ENCODE peak calls at places on chromosomes 11 and 22, in five cellular contexts. Z, S, U, F and B are unnamed samples.

GRCh38 chr11:130861283-130861682 is 55.0 kb downstream of the SNX19 start:
- DNase-seq in Z (no peak), F (no peak), S (no peak), U (no peak), B (no peak)

GRCh38 chr11:125274309-125274708 is 109.8 kb downstream of the PKNOX2 start:
- DNase-seq in Z (no peak), U (no peak), S (no peak), F (no peak), B (no peak)

GRCh38 chr11:76781046-76781801 is 1.9 kb upstream of the TSKU start:
- DNase-seq in F (no peak), S (no peak), Z (no peak), U (no peak), B (no peak)

GRCh38 chr22:19738664-19739447 is 15.5 kb downstream of the GP1BB start:
- DNase-seq in U (no peak), Z (no peak), F (no peak), S (no peak), B (peak; percentile 44)

GRCh38 chr11:86524603-86525352 is 147.6 kb downstream of the ME3 start:
- DNase-seq in F (peak; percentile 71), S (no peak), U (no peak), Z (no peak), B (no peak)

GRCh38 chr22:29307658-29308147 is 1.3 kb downstream of the GAS2L1 start:
- DNase-seq in S (no peak), F (no peak), U (no peak), Z (no peak), B (no peak)

GRCh38 chr11:102157219-102157618 is 47.0 kb downstream of the YAP1 start:
- DNase-seq in S (no peak), F (no peak), Z (no peak), U (no peak), B (no peak)

GRCh38 chr22:28438183-28438778 is 241.4 kb downstream of the TTC28 start:
- DNase-seq in U (no peak), F (no peak), S (no peak), Z (no peak), B (no peak)

GRCh38 chr11:1225386-1226225 is 2.7 kb downstream of the MUC5B start:
- DNase-seq in F (no peak), Z (peak; percentile 31), S (no peak), U (no peak), B (peak; percentile 6)

GRCh38 chr11:129608711-129609110 is 206.9 kb upstream of the TMEM45B start:
- DNase-seq in U (no peak), F (peak; percentile 75), Z (no peak), S (no peak), B (no peak)

GRCh38 chr11:66852466-66853241 is 4.2 kb upstream of the LRFN4 start:
- DNase-seq in F (no peak), U (no peak), Z (no peak), S (no peak), B (no peak)

GRCh38 chr22:35551549-35552177 is 11.0 kb downstream of the RASD2 start:
- DNase-seq in F (no peak), U (no peak), Z (no peak), S (no peak), B (no peak)

GRCh38 chr11:10506013-10506370 is 35.0 kb downstream of the RNF141 start:
- DNase-seq in S (no peak), U (no peak), F (peak; percentile 46), Z (no peak), B (no peak)

GRCh38 chr11:90332415-90332814 is 109.6 kb upstream of the CHORDC1 start:
- DNase-seq in S (no peak), U (no peak), F (no peak), Z (no peak), B (no peak)

GRCh38 chr22:22463855-22464540 is 44.5 kb downstream of the ZNF280B start:
- DNase-seq in U (peak; percentile 82), F (no peak), S (peak; percentile 34), Z (peak; percentile 59), B (peak; percentile 63)

GRCh38 chr11:11580831-11581492 is 40.8 kb downstream of the GALNT18 start:
- DNase-seq in S (no peak), Z (peak; percentile 5), F (no peak), U (no peak), B (no peak)

GRCh38 chr11:111119751-111120150 is 125.8 kb upstream of the POU2AF2 start:
- DNase-seq in S (no peak), U (no peak), Z (no peak), F (no peak), B (no peak)

GRCh38 chr11:95985174-95985808 is 61.4 kb upstream of the MTMR2 start:
- DNase-seq in U (no peak), Z (no peak), S (no peak), F (no peak), B (no peak)

GRCh38 chr22:25027959-25028840 is 75.7 kb downstream of the KIAA1671 start:
- DNase-seq in S (no peak), U (peak; percentile 38), Z (peak; percentile 76), F (no peak), B (peak; percentile 79)

GRCh38 chr11:84476581-84476980 is 1150.6 kb downstream of the DLG2 start:
- DNase-seq in F (no peak), U (no peak), S (no peak), Z (no peak), B (no peak)

GRCh38 chr11:9796854-9797253 is 133.0 kb downstream of the SWAP70 start:
- DNase-seq in F (no peak), U (no peak), Z (no peak), S (no peak), B (no peak)

DNA sequence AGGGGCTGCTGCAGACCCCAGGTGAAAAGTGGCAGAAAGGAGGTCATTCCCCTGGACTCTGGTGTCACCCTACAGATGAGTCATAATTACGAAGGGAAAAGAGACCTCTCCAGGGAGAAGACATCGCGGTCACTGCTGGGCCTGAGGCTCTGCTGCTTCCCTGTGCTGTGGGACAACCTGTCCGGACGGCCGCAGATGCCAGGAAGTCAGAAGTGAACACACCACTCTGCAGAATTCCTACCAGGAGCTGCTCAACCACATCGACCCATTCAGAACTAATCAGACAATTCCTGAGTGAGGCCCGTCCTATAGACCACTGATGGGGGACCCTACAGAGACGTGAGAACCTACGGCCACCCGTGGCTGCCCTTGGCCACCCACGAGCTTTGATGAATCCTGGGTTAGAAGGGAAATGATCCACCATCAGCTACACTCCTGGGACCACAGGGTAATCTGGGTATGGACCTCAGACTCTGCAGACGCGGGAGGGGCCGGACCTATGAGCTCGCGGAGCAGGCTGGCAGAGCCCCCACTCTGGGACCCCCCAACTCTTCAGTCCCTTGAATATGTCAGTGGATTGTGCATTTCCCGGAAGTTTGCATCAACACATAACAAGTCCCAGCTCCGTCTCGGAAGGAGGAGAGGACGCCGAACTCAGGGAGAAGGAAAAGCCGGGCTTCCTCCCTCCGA is 636.7 kb downstream of the BRD1 start:
- DNase-seq in F (no peak), U (no peak), Z (no peak), S (no peak), B (no peak)
- H3K9me3 ChIP-seq in F (peaks cover 41% of the 10 kb centered on the region), U (no peaks in the 10 kb centered on the region), Z (no peaks in the 10 kb centered on the region), S (peaks cover 91% of the 10 kb centered on the region), B (no peaks in the 10 kb centered on the region)

DNA sequence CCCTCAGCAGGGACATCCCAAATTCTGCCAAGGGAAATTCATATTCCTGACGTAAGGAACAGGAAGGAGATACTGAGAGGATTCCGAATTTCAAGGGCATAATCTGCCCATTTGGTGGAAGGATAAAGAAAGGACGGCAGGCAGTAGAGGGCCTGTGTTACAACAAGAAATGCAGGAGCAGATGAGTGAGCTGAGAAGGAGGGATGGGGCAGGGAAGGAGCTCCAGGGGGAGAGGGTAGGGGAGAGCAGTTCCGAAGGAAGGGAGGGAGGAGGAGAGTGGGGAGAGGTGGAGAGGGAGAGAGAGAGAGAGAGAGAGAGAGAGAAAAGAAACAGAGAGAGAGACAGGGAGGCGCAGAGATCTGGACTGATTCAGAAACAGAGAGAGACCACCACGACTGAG is 851 bp downstream of the OPCML start:
- DNase-seq in S (no peak), F (no peak), U (no peak), Z (no peak), B (no peak)
- H3K9me3 ChIP-seq in S (peaks cover 53% of the 10 kb centered on the region), F (no peaks in the 10 kb centered on the region), U (no peaks in the 10 kb centered on the region), Z (no peaks in the 10 kb centered on the region), B (no peaks in the 10 kb centered on the region)

DNA sequence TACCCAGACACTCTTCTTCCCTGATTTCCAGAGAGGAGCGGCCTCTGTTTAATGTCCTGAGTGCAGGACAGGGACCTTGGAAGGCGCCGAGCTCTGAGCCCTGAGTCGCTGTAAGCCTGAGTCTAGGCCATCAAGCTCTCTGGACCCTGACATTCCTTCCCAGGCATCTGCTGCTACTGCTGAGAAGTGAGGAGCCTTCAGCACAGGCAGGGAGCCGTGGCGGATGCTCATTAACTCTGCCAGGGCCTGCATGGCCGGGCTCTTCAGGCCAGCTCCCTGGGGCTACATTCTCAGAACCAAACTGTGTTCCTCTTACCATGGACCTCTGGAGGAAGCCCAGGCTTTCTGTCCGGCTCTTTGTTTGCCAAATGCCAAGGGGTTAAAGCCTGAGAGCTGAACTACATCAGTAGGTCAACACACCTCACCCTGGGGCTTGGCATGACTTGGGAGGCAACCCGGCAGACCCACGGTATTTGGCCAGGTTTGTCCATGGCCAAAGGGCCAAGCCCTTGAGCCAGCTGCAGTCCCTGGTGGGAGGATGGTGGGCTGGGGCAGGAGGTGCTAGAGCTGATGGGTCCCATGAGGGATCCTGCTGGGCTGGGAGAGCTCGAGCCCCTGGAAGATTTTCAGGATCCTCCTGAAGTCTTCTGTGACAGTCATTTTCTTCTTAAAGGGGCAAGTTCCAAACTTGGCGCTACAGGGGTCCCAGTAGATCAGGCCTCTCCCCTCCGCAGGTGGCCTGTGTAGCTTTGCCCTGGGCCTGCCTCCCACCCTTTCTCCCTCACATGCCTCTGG is 721.3 kb downstream of the BRD1 start:
- DNase-seq in S (no peak), F (no peak), Z (no peak), U (no peak), B (no peak)
- H3K9me3 ChIP-seq in S (peaks cover 78% of the 10 kb centered on the region), F (peaks cover 2% of the 10 kb centered on the region), Z (no peaks in the 10 kb centered on the region), U (no peaks in the 10 kb centered on the region), B (no peaks in the 10 kb centered on the region)

DNA sequence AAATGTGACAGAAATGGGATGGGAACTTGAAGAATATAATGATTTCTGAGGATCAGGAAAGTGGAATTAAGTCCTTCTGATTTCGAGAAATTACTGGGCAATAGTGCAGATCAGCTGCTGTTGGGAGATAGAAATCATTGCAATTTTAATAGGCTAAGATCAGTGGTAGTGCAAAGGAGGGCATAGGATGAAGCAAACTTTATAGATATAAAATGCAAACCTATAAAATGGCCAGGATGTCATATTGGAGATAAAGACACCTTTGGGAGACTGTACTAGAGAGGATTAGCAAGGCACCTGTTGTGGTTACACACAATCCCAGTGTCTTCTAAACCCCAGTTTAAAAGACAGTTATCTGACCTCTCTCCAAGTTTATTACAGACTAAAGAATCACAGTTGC is 6.5 kb upstream of the MS4A7 start:
- DNase-seq in U (no peak), S (no peak), Z (no peak), F (no peak), B (no peak)
- H3K9me3 ChIP-seq in U (no peaks in the 10 kb centered on the region), S (peaks cover 25% of the 10 kb centered on the region), Z (no peaks in the 10 kb centered on the region), F (no peaks in the 10 kb centered on the region), B (no peaks in the 10 kb centered on the region)

GRCh38 chr22:49046546-49047305 is 780.9 kb downstream of the BRD1 start:
- DNase-seq in Z (peak; percentile 92), S (no peak), U (peak; percentile 68), F (no peak), B (peak; percentile 94)
- H3K9me3 ChIP-seq in Z (no peaks in the 10 kb centered on the region), S (peaks cover 84% of the 10 kb centered on the region), U (no peaks in the 10 kb centered on the region), F (peaks cover 7% of the 10 kb centered on the region), B (no peaks in the 10 kb centered on the region)

GRCh38 chr22:48827904-48828555 is 999.6 kb downstream of the BRD1 start:
- DNase-seq in U (no peak), F (no peak), S (no peak), Z (no peak), B (no peak)
- H3K9me3 ChIP-seq in U (no peaks in the 10 kb centered on the region), F (peaks cover 15% of the 10 kb centered on the region), S (peaks cover 74% of the 10 kb centered on the region), Z (no peaks in the 10 kb centered on the region), B (peaks cover 5% of the 10 kb centered on the region)

GRCh38 chr11:71507102-71507501 is 20.0 kb upstream of the KRTAP5-7 start:
- DNase-seq in S (no peak), Z (no peak), F (no peak), U (no peak), B (no peak)
- H3K9me3 ChIP-seq in S (peaks cover 3% of the 10 kb centered on the region), Z (peaks cover 15% of the 10 kb centered on the region), F (no peaks in the 10 kb centered on the region), U (peaks cover 3% of the 10 kb centered on the region), B (peaks cover 8% of the 10 kb centered on the region)